ENCODE peak calls at places on chromosomes 16 and 17, in nine cellular contexts. Y, R, H, X, G, M, A, U and E are unnamed samples.

GRCh38 chr16:79170565-79171242 is 429.8 kb downstream of the MAF start:
- ATAC-seq in Y (peak; percentile 37), R (no peak), H (peak; percentile 61), X (no peak), G (peak; percentile 63), M (no peak), A (no peak), U (no peak), E (peak; percentile 77)

GRCh38 chr17:69434164-69434579 is 19.7 kb downstream of the MAP2K6 start:
- ATAC-seq in Y (no peak), R (peak; percentile 27), H (no peak), X (no peak), G (peak; percentile 72), M (no peak), A (no peak), U (no peak), E (no peak)

GRCh38 chr17:31580331-31581021 is 189.0 kb downstream of the RAB11FIP4 start:
- ATAC-seq in Y (peak; percentile 79), R (peak; percentile 10), H (no peak), X (no peak), G (peak; percentile 49), M (no peak), A (peak; percentile 31), U (peak; percentile 28), E (peak; percentile 58)

GRCh38 chr16:1060416-1061340 is 11.9 kb upstream of the SSTR5 start:
- ATAC-seq in Y (no peak), R (no peak), H (no peak), X (no peak), G (no peak), M (no peak), A (no peak), U (no peak), E (no peak)

GRCh38 chr16:23496826-23497542 is 13.3 kb downstream of the GGA2 start:
- ATAC-seq in Y (peak; percentile 85), R (peak; percentile 73), H (peak; percentile 81), X (peak; percentile 37), G (peak; percentile 50), M (no peak), A (no peak), U (no peak), E (no peak)

GRCh38 chr16:88500255-88500661 is 47.2 kb downstream of the ZFPM1 start:
- ATAC-seq in Y (peak; percentile 26), R (peak; percentile 63), H (no peak), X (no peak), G (peak; percentile 79), M (no peak), A (no peak), U (no peak), E (no peak)

GRCh38 chr17:14197582-14197981 is 39.1 kb downstream of the CDRT15 start:
- ATAC-seq in Y (no peak), R (no peak), H (no peak), X (no peak), G (peak; percentile 50), M (no peak), A (no peak), U (no peak), E (no peak)

GRCh38 chr17:46078675-46079074 is 79.6 kb downstream of the STH start:
- ATAC-seq in Y (no peak), R (no peak), H (no peak), X (peak; percentile 88), G (no peak), M (no peak), A (no peak), U (no peak), E (no peak)

GRCh38 chr16:70686376-70687171 is 721 bp upstream of the MTSS2 start:
- ATAC-seq in Y (no peak), R (no peak), H (no peak), X (no peak), G (no peak), M (peak; percentile 49), A (peak; percentile 10), U (no peak), E (peak; percentile 0)

GRCh38 chr17:17732892-17733670 is 51.8 kb downstream of the RAI1 start:
- ATAC-seq in Y (no peak), R (no peak), H (no peak), X (no peak), G (peak; percentile 55), M (no peak), A (no peak), U (no peak), E (no peak)

GRCh38 chr17:17732444-17732843 is 51.2 kb downstream of the RAI1 start:
- ATAC-seq in Y (no peak), R (no peak), H (no peak), X (no peak), G (no peak), M (no peak), A (no peak), U (no peak), E (no peak)

GRCh38 chr17:17728550-17729251 is 47.4 kb downstream of the RAI1 start:
- ATAC-seq in Y (no peak), R (no peak), H (peak; percentile 28), X (no peak), G (no peak), M (peak; percentile 88), A (peak; percentile 64), U (no peak), E (no peak)

GRCh38 chr17:17729620-17730249 is 48.5 kb downstream of the RAI1 start:
- ATAC-seq in Y (peak; percentile 81), R (peak; percentile 65), H (peak; percentile 34), X (peak; percentile 93), G (peak; percentile 30), M (peak; percentile 85), A (peak; percentile 63), U (peak; percentile 91), E (no peak)

DNA sequence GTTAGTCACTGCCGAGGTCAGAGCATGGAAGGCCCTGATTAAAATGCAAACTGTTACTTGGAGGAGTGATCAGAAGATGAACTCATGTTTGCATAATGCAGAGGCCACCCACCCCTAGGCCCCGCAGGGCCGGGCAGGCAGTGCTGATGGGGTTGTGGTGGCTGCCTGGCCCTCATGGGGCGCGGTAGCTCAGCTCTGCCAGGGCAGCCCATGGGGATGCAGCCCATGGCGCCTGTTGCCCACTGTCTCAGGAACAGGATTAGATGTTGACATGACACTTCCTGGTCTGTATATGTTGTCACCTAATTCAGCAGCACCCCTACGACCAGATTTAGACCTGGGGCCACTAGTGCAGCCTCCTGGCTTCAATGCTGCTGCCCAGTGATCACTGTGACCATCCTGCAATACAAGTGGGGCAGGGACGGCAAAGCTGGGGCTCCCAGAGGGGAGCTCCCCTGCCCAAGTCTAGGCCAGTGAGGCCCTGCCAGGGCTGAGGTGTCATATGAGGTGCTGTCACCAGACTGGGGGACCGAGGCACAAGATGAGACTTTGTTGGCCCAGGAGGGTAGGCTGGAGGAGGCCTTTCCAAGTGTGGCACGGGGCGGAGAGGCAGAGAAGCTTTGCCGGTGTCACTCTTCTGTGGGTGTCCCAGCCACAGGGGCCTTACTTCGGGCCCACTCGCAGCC is 49.1 kb downstream of the RAI1 start:
- ATAC-seq in Y (no peak), R (no peak), H (no peak), X (no peak), G (peak; percentile 44), M (no peak), A (no peak), U (no peak), E (no peak)
- H3K27ac ChIP-seq in Y (no peak overlapping the region), R (no peak overlapping the region), H (no peak overlapping the region), X (no peak overlapping the region), G (peak overlapping the region; percentile 55), M (no peak overlapping the region), A (no peak overlapping the region), U (no peak overlapping the region), E (peak overlapping the region; percentile 52)

DNA sequence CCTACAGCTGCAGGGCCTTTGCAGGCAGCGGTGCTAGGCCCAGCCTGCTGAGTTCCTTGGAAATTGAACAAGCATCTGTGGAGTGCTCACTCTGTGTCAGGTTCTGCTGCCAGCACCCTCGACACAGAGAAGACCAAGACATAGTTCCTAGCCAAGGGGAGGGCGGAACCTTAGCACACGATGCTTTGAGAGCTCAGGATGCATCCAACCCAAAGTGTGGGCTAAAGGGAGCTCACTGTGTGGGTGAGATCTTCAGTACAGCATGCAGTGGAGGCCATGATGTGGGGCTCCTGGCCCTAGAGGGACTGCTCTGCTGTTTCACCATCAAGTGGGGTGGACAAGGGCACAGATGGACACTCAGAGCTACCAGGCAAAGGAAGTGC is 27.7 kb downstream of the RMI2 start:
- ATAC-seq in Y (no peak), R (no peak), H (no peak), X (no peak), G (no peak), M (no peak), A (no peak), U (no peak), E (no peak)
- H3K4me1 ChIP-seq in Y (no peaks in the 10 kb centered on the region), R (peaks cover 11% of the 10 kb centered on the region), H (peaks cover 3% of the 10 kb centered on the region), X (no peaks in the 10 kb centered on the region), G (no peaks in the 10 kb centered on the region), M (no peaks in the 10 kb centered on the region), A (no peaks in the 10 kb centered on the region), U (peaks cover 42% of the 10 kb centered on the region), E (no peaks in the 10 kb centered on the region)

GRCh38 chr17:4967539-4968165 is at the start of gene SPAG7:
- ATAC-seq in Y (peak; percentile 79), R (peak; percentile 86), H (peak; percentile 95), X (peak; percentile 79), G (peak; percentile 77), M (peak; percentile 64), A (peak; percentile 67), U (peak; percentile 68), E (peak; percentile 84)

GRCh38 chr17:4968916-4969550 is 1.4 kb upstream of the SPAG7 start:
- ATAC-seq in Y (no peak), R (no peak), H (no peak), X (no peak), G (peak; percentile 2), M (no peak), A (no peak), U (no peak), E (no peak)

GRCh38 chr17:4969551-4970231 is 2.1 kb upstream of the SPAG7 start:
- ATAC-seq in Y (no peak), R (no peak), H (no peak), X (no peak), G (no peak), M (no peak), A (no peak), U (peak; percentile 1), E (no peak)

GRCh38 chr17:4966844-4967538 is 626 bp downstream of the SPAG7 start:
- ATAC-seq in Y (peak; percentile 83), R (peak; percentile 90), H (peak; percentile 97), X (peak; percentile 95), G (peak; percentile 85), M (peak; percentile 91), A (peak; percentile 89), U (peak; percentile 91), E (peak; percentile 94)

GRCh38 chr17:4968166-4968915 is 724 bp upstream of the SPAG7 start:
- ATAC-seq in Y (peak; percentile 32), R (no peak), H (no peak), X (peak; percentile 10), G (peak; percentile 16), M (no peak), A (peak; percentile 4), U (peak; percentile 52), E (no peak)
- TF ChIP-seq POLR2A in Y (no peak), R (no peak), H (no peak), X (no peak), G (no peak), M (no peak), A (no peak), U (peak; percentile 85), E (no peak)

DNA sequence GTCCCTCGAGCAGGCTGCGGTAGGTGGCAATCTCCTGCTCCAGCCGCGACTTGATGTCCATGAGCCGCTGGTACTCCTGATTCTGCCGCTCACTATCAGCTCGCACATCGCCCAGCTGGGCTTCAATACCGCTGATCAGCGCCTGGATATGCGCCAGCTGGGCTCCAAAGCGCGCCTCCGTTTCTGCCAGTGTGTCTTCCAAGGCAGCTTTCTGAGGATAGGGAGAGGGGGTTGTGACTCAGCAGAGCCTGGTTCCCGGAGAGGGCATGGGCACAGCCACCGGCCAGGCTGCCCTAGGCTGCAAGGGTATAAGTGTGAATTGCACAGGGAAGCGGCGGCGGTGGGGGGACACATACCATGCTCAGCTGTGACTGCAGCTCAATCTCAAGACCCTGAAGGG is 4.3 kb downstream of the KRT19 start:
- ATAC-seq in Y (no peak), R (no peak), H (no peak), X (no peak), G (no peak), M (no peak), A (no peak), U (no peak), E (no peak)
- H3K27ac ChIP-seq in Y (no peak overlapping the region), R (no peak overlapping the region), H (peak overlapping the region; percentile 33), X (no peak overlapping the region), G (no peak overlapping the region), M (peak overlapping the region; percentile 99), A (no peak overlapping the region), U (no peak overlapping the region), E (no peak overlapping the region)